ENCODE peak calls at places on chromosome 2, in five cellular contexts. M is nephron progenitor cell, L is left lung, D is OCI-LY7, J is AG04449. C is an unnamed sample.

GRCh38 chr2:200494048-200494447 is 15.8 kb downstream of the KCTD18 start:
- DNase-seq in M (no peak), L (no peak), D (no peak), J (no peak), C (no peak)

GRCh38 chr2:241837197-241837596 is 21.5 kb downstream of the PDCD1 start:
- DNase-seq in M (no peak), L (no peak), D (no peak), J (no peak), C (peak; percentile 57)

GRCh38 chr2:102050854-102051391 is 59.2 kb downstream of the IL1R2 start:
- DNase-seq in M (no peak), L (no peak), D (no peak), J (no peak), C (no peak)

GRCh38 chr2:9765611-9766531 is 77.4 kb upstream of the TAF1B start:
- DNase-seq in M (no peak), L (peak; percentile 77), D (no peak), J (no peak), C (peak; percentile 65)

GRCh38 chr2:234679766-234680687 is 183.1 kb upstream of the ARL4C start:
- DNase-seq in M (no peak), L (no peak), D (no peak), J (peak; percentile 94), C (peak; percentile 41)

GRCh38 chr2:149064365-149064841 is 25.9 kb downstream of the LYPD6B start:
- DNase-seq in M (no peak), L (no peak), D (no peak), J (no peak), C (peak; percentile 74)

GRCh38 chr2:128444044-128444771 is 125.5 kb upstream of the HS6ST1 start:
- DNase-seq in M (no peak), L (no peak), D (no peak), J (no peak), C (peak; percentile 34)

GRCh38 chr2:226187126-226187525 is 612.5 kb downstream of the IRS1 start:
- DNase-seq in M (no peak), L (no peak), D (no peak), J (no peak), C (no peak)

GRCh38 chr2:27322301-27322765 is 564 bp downstream of the MPV17 start:
- DNase-seq in M (peak; percentile 29), L (no peak), D (peak; percentile 48), J (no peak), C (no peak)

GRCh38 chr2:241777167-241777685 is 604 bp downstream of the GAL3ST2 start:
- DNase-seq in M (peak; percentile 45), L (peak; percentile 63), D (no peak), J (no peak), C (peak; percentile 43)

GRCh38 chr2:230658877-230659652 is 53.6 kb upstream of the CAB39 start:
- DNase-seq in M (no peak), L (no peak), D (no peak), J (no peak), C (no peak)

GRCh38 chr2:29106980-29107388 is 8.2 kb upstream of the CLIP4 start:
- DNase-seq in M (no peak), L (no peak), D (no peak), J (no peak), C (no peak)

GRCh38 chr2:25853038-25853638 is 25.1 kb downstream of the ASXL2 start:
- DNase-seq in M (no peak), L (no peak), D (peak; percentile 12), J (no peak), C (no peak)

GRCh38 chr2:12734914-12735654 is 18.3 kb downstream of the TRIB2 start:
- DNase-seq in M (no peak), L (no peak), D (no peak), J (no peak), C (no peak)

GRCh38 chr2:38433607-38433975 is 56.5 kb upstream of the ATL2 start:
- DNase-seq in M (no peak), L (no peak), D (no peak), J (no peak), C (no peak)

GRCh38 chr2:26616032-26616863 is 24.9 kb downstream of the CIB4 start:
- DNase-seq in M (no peak), L (peak; percentile 68), D (no peak), J (no peak), C (no peak)

GRCh38 chr2:43484323-43484930 is 111.4 kb downstream of the THADA start:
- DNase-seq in M (peak; percentile 10), L (no peak), D (peak; percentile 83), J (peak; percentile 37), C (no peak)

GRCh38 chr2:18119883-18120282 is 241.4 kb downstream of the KCNS3 start:
- DNase-seq in M (no peak), L (no peak), D (no peak), J (peak; percentile 24), C (no peak)

GRCh38 chr2:18122544-18123210 is 244.2 kb downstream of the KCNS3 start:
- DNase-seq in M (no peak), L (no peak), D (no peak), J (no peak), C (no peak)

GRCh38 chr2:18123211-18123570 is 244.7 kb downstream of the KCNS3 start:
- DNase-seq in M (no peak), L (no peak), D (no peak), J (no peak), C (no peak)

GRCh38 chr2:18118703-18119102 is 240.2 kb downstream of the KCNS3 start:
- DNase-seq in M (no peak), L (no peak), D (no peak), J (no peak), C (no peak)

GRCh38 chr2:18117592-18117991 is 239.1 kb downstream of the KCNS3 start:
- DNase-seq in M (no peak), L (no peak), D (peak; percentile 30), J (no peak), C (peak; percentile 78)
- TF ChIP-seq CTCF in M (peak; percentile 26), L (peak; percentile 69), D (peak; percentile 71), J (peak; percentile 69), C (peak; percentile 82)

GRCh38 chr2:157176602-157177001 is 80.9 kb upstream of the GALNT5 start:
- DNase-seq in M (no peak), L (no peak), D (no peak), J (no peak), C (no peak)

GRCh38 chr2:157182204-157182709 is 75.2 kb upstream of the GALNT5 start:
- DNase-seq in M (no peak), L (no peak), D (no peak), J (no peak), C (no peak)

GRCh38 chr2:157179706-157180105 is 77.8 kb upstream of the GALNT5 start:
- DNase-seq in M (no peak), L (no peak), D (no peak), J (no peak), C (no peak)

GRCh38 chr2:157181234-157181633 is 76.3 kb upstream of the GALNT5 start:
- DNase-seq in M (no peak), L (no peak), D (no peak), J (no peak), C (no peak)

DNA sequence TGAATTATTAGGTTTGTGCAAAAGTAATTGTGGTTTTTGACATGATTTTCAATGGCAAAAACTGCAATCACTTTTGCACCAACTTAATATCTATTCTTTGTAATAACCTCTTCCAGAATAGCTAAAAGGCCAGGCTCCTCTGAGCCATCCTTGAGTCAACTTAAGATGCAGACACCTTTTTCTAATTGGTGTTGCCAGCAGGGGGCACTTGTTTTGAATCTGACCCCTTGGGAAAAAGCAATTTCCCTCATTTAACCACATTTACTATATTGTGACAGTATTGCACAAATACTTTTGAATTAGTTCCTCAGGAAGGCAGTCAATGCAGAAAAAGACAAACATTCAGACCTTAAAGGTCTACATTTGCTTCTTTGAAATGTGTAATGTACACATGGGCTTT is 78.6 kb upstream of the GALNT5 start:
- DNase-seq in M (no peak), L (no peak), D (no peak), J (no peak), C (no peak)
- TF ChIP-seq CTCF in M (no peak), L (no peak), D (peak; percentile 59), J (no peak), C (peak; percentile 68)

GRCh38 chr2:62197017-62197586 is 1.2 kb downstream of the B3GNT2 start:
- DNase-seq in M (peak; percentile 46), L (peak; percentile 83), D (peak; percentile 74), J (no peak), C (peak; percentile 62)
- TF ChIP-seq CTCF in M (no peak), L (no peak), D (peak; percentile 70), J (no peak), C (no peak)

GRCh38 chr2:134623796-134624195 is 95.0 kb downstream of the TMEM163 start:
- DNase-seq in M (no peak), L (no peak), D (no peak), J (no peak), C (no peak)
- TF ChIP-seq CTCF in M (no peak), L (no peak), D (no peak), J (no peak), C (no peak)

DNA sequence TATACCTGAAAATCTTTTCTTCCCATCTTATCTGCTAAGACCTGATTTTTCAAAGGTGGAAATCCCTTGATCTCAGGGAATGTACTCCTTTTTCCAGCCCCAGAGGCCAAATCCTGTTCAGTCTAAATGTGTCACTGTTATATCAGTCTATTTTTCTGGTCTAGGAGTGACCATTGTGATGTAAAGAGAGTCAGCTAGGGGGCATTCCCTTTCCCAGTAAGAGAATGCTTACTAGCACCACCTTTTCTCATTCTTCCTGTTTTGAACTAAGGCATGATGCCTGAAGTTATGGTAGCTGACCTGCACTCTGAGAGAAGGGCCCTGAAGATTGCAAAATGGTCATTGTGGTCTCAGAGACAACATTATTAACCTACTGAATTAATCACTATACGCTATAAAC is 124.1 kb upstream of the XIRP2 start:
- DNase-seq in M (no peak), L (no peak), D (no peak), J (no peak), C (no peak)
- TF ChIP-seq CTCF in M (no peak), L (no peak), D (no peak), J (no peak), C (peak; percentile 53)

DNA sequence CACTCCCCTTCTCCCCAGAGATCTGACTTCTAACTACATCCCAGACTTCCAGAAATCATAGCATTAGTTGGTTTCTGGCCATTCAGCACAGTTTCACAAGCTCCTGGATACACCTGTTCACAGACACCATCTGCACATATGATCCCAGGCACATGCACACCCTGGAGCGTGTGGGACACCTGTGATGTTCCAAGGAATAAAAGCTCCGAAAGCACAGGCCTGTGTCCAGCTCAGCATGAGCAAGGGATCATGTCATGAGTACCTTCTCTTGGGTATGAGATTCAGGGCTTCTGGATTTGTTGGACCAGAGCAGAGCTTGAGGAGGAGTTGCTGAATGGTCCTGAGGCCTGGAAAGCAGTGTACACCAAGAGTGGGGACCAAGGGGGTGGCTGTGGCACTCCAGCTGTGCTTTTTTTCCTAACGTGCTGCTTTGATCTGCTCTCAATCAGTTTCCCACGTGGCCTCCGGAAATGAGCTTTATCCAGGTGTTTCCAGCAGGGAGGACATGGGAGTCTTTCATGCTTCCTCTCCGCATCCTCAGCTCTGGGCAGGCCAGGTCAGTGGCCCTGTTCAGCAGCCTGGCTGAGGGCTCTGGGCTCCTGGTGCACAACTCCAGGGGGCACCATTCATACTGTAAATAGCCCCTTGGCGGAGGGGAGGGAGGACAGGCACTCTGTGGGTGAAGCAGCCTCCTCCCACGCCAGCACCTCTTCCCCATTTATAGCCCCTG is 1.8 kb downstream of the DYSF start:
- DNase-seq in M (no peak), L (no peak), D (no peak), J (no peak), C (peak; percentile 69)
- TF ChIP-seq CTCF in M (no peak), L (no peak), D (no peak), J (no peak), C (peak; percentile 45)

GRCh38 chr2:3130889-3131635 is 246.6 kb downstream of the EIPR1 start:
- DNase-seq in M (no peak), L (no peak), D (no peak), J (no peak), C (no peak)
- TF ChIP-seq CTCF in M (no peak), L (no peak), D (no peak), J (no peak), C (no peak)

C was measured in endodermal cell.